ENCODE peak calls at places on chromosomes 6 and 20, in seven cellular contexts. W is hepatic stellate cell; T is T-helper 1 cell; J is astrocyte of the spinal cord; C is activated naive CD4-positive, alpha-beta T cell treated with anti-CD3 and anti-CD28 coated beads for 36 hours; H is Calu3; S is NCI-H510A treated with DMSO at 0.1 percent for 48 hours. I is an unnamed sample.

GRCh38 chr20:43751167-43752050 is 24.6 kb upstream of the GTSF1L start:
- DNase-seq in T (no peak), W (no peak), C (peak; percentile 85), S (no peak), J (peak; percentile 93), H (no peak), I (no peak)

GRCh38 chr6:158938220-158938619 is 61.8 kb downstream of the RSPH3 start:
- DNase-seq in H (no peak), C (no peak), W (no peak), T (no peak), S (no peak), J (no peak), I (no peak)

GRCh38 chr6:3573670-3574069 is 116.8 kb upstream of the SLC22A23 start:
- DNase-seq in H (no peak), C (no peak), T (no peak), J (no peak), W (no peak), S (no peak), I (no peak)

GRCh38 chr20:358891-359555 is 12.1 kb downstream of the NRSN2 start:
- DNase-seq in W (no peak), S (no peak), H (no peak), T (no peak), C (no peak), J (no peak), I (no peak)

GRCh38 chr20:61548069-61548468 is 296.0 kb downstream of the CDH4 start:
- DNase-seq in S (no peak), H (no peak), T (no peak), C (no peak), W (no peak), J (no peak), I (no peak)

GRCh38 chr20:52532674-52533073 is 341.1 kb upstream of the ZFP64 start:
- DNase-seq in S (no peak), W (no peak), C (no peak), J (no peak), H (no peak), T (no peak), I (no peak)

GRCh38 chr6:1797801-1798200 is 188.1 kb downstream of the FOXC1 start:
- DNase-seq in S (no peak), W (no peak), H (no peak), J (peak; percentile 50), C (no peak), T (no peak), I (no peak)

GRCh38 chr6:131822119-131822518 is 14.3 kb downstream of the ENPP1 start:
- DNase-seq in W (no peak), T (no peak), S (no peak), H (no peak), J (no peak), C (no peak), I (no peak)

GRCh38 chr6:6586671-6587526 is 1.6 kb upstream of the LY86 start:
- DNase-seq in H (no peak), T (no peak), C (no peak), J (no peak), S (no peak), W (no peak), I (no peak)

GRCh38 chr6:82248233-82248735 is 740 bp upstream of the IBTK start:
- DNase-seq in W (peak; percentile 12), S (peak; percentile 37), H (peak; percentile 66), J (peak; percentile 56), T (no peak), C (peak; percentile 28), I (no peak)

GRCh38 chr6:43924222-43924702 is 154.3 kb downstream of the VEGFA start:
- DNase-seq in C (peak; percentile 70), W (no peak), T (peak; percentile 8), J (peak; percentile 45), H (no peak), S (no peak), I (peak; percentile 31)

GRCh38 chr6:136737343-136738177 is 54.7 kb downstream of the MAP3K5 start:
- DNase-seq in J (peak; percentile 18), T (no peak), S (no peak), C (no peak), H (no peak), W (no peak), I (no peak)

GRCh38 chr6:42460892-42461291 is 9.2 kb upstream of the TRERF1 start:
- DNase-seq in S (no peak), C (no peak), T (no peak), W (peak; percentile 52), J (peak; percentile 9), H (no peak), I (no peak)

GRCh38 chr6:158861686-158862381 is 42.7 kb upstream of the EZR start:
- DNase-seq in S (peak; percentile 79), J (no peak), W (no peak), H (no peak), C (no peak), T (no peak), I (no peak)

GRCh38 chr6:143370972-143371371 is 79.5 kb downstream of the ADAT2 start:
- DNase-seq in T (no peak), S (no peak), W (no peak), C (no peak), J (no peak), H (no peak), I (no peak)

GRCh38 chr20:38023181-38024085 is 9.8 kb downstream of the TTI1 start:
- DNase-seq in H (no peak), J (peak; percentile 87), W (no peak), T (no peak), C (no peak), S (no peak), I (no peak)

GRCh38 chr6:15662246-15663056 is at the start of gene DTNBP1:
- DNase-seq in C (peak; percentile 70), S (peak; percentile 66), W (peak; percentile 52), H (peak; percentile 56), J (peak; percentile 21), T (peak; percentile 71), I (peak; percentile 54)

GRCh38 chr6:166308769-166309589 is 787 bp upstream of the PRR18 start:
- DNase-seq in J (no peak), H (no peak), C (no peak), T (no peak), W (no peak), S (peak; percentile 72), I (no peak)

GRCh38 chr6:112549749-112550148 is 202.6 kb downstream of the RFPL4B start:
- DNase-seq in J (no peak), H (no peak), S (no peak), T (no peak), W (no peak), C (no peak), I (no peak)

GRCh38 chr6:121896771-121897170 is 461.3 kb downstream of the GJA1 start:
- DNase-seq in J (no peak), W (no peak), S (no peak), C (no peak), T (no peak), H (no peak), I (no peak)

GRCh38 chr6:105667061-105667460 is 264.2 kb upstream of the PREP start:
- DNase-seq in S (no peak), C (no peak), T (no peak), W (no peak), J (no peak), H (no peak), I (no peak)

GRCh38 chr6:36929607-36930006 is 24.9 kb upstream of the PI16 start:
- DNase-seq in J (peak; percentile 47), H (no peak), C (no peak), S (no peak), T (no peak), W (no peak), I (no peak)

GRCh38 chr6:167317172-167317571 is 7.7 kb upstream of the TTLL2 start:
- DNase-seq in W (no peak), J (no peak), T (no peak), C (no peak), S (no peak), H (no peak), I (no peak)

GRCh38 chr6:105136433-105137350 is 43.1 kb downstream of the POPDC3 start:
- DNase-seq in T (no peak), J (peak; percentile 65), C (peak; percentile 13), S (peak; percentile 16), W (peak; percentile 80), H (peak; percentile 49), I (no peak)

GRCh38 chr6:24522090-24522820 is 27.5 kb downstream of the ALDH5A1 start:
- DNase-seq in W (no peak), S (peak; percentile 32), T (no peak), C (peak; percentile 10), J (no peak), H (no peak), I (no peak)

GRCh38 chr20:46268131-46268611 is 40.1 kb downstream of the CDH22 start:
- DNase-seq in J (no peak), S (no peak), C (no peak), H (no peak), W (no peak), T (no peak), I (no peak)

GRCh38 chr6:2881358-2881885 is 21.7 kb downstream of the SERPINB9 start:
- DNase-seq in S (no peak), H (no peak), T (no peak), J (no peak), W (no peak), C (no peak), I (no peak)

GRCh38 chr6:149236584-149236983 is 80.9 kb upstream of the TAB2 start:
- DNase-seq in H (no peak), S (peak; percentile 3), J (peak; percentile 78), T (no peak), C (no peak), W (no peak), I (no peak)

GRCh38 chr20:24787071-24787470 is 162.0 kb upstream of the CST7 start:
- DNase-seq in S (no peak), T (no peak), J (no peak), C (no peak), H (no peak), W (no peak), I (no peak)

GRCh38 chr20:47031821-47032220 is 137.2 kb downstream of the EYA2 start:
- DNase-seq in W (no peak), S (no peak), C (no peak), H (no peak), J (no peak), T (no peak), I (no peak)

GRCh38 chr6:73695619-73696421 is at the start of gene CD109:
- DNase-seq in S (peak; percentile 45), T (peak; percentile 13), C (peak; percentile 89), H (peak; percentile 39), J (peak; percentile 84), W (peak; percentile 29), I (peak; percentile 26)